ENCODE peak calls at places on chromosomes 12 and 14, in four cellular contexts. One of them, this sample, is unnamed. For H3K27me3, H3K9me3 and H3K36me3, the result is how much of the 10 kb centered on the place peaks cover.

GRCh38 chr12:116698554-116698953 is 39.3 kb downstream of the SPRING1 start:
- DNase-seq in fibroblast of lung: no peak
- DNase-seq in tibial artery: no peak
- DNase-seq in uterus: no peak
- DNase-seq in this sample: no peak

GRCh38 chr12:31001581-31002360 is 71.9 kb upstream of the DDX11 start:
- DNase-seq in fibroblast of lung: no peak
- DNase-seq in tibial artery: no peak
- DNase-seq in uterus: no peak
- DNase-seq in this sample: no peak

GRCh38 chr12:22271036-22271435 is 63.5 kb downstream of the ST8SIA1 start:
- DNase-seq in tibial artery: no peak
- DNase-seq in fibroblast of lung: peak
- DNase-seq in uterus: no peak
- DNase-seq in this sample: peak

GRCh38 chr12:78402366-78403134 is 462.0 kb upstream of the SYT1 start:
- DNase-seq in tibial artery: no peak
- DNase-seq in uterus: no peak
- DNase-seq in fibroblast of lung: no peak
- DNase-seq in this sample: no peak

GRCh38 chr14:49464885-49465284 is 121.3 kb downstream of the RPS29 start:
- DNase-seq in fibroblast of lung: no peak
- DNase-seq in tibial artery: no peak
- DNase-seq in uterus: no peak
- DNase-seq in this sample: no peak

GRCh38 chr12:26119391-26119981 is 5.4 kb downstream of the BHLHE41 start:
- DNase-seq in tibial artery: no peak
- DNase-seq in fibroblast of lung: peak
- DNase-seq in uterus: no peak
- DNase-seq in this sample: no peak

GRCh38 chr12:98645572-98646067 is 530 bp downstream of the APAF1 start:
- DNase-seq in fibroblast of lung: no peak
- DNase-seq in uterus: no peak
- DNase-seq in tibial artery: peak
- DNase-seq in this sample: peak

GRCh38 chr12:9065607-9065856 is 50.2 kb downstream of the A2M start:
- DNase-seq in fibroblast of lung: no peak
- DNase-seq in uterus: no peak
- DNase-seq in tibial artery: no peak
- DNase-seq in this sample: no peak

GRCh38 chr12:27178723-27179398 is 65.2 kb upstream of the STK38L start:
- DNase-seq in tibial artery: no peak
- DNase-seq in uterus: no peak
- DNase-seq in fibroblast of lung: peak
- DNase-seq in this sample: no peak

GRCh38 chr14:94129111-94129757 is at the start of gene IFI27L2:
- DNase-seq in fibroblast of lung: peak
- DNase-seq in tibial artery: peak
- DNase-seq in uterus: peak
- DNase-seq in this sample: peak

GRCh38 chr12:68358532-68359485 is 26.6 kb upstream of the MDM1 start:
- DNase-seq in uterus: peak
- DNase-seq in fibroblast of lung: peak
- DNase-seq in tibial artery: peak
- DNase-seq in this sample: peak

GRCh38 chr14:27995688-27996087 is 770.9 kb upstream of the FOXG1 start:
- DNase-seq in fibroblast of lung: no peak
- DNase-seq in uterus: no peak
- DNase-seq in tibial artery: no peak
- DNase-seq in this sample: no peak

GRCh38 chr12:25689996-25690501 is 137.0 kb upstream of the LMNTD1 start:
- DNase-seq in fibroblast of lung: no peak
- DNase-seq in uterus: no peak
- DNase-seq in tibial artery: no peak
- DNase-seq in this sample: no peak

GRCh38 chr14:53510281-53510912 is 357.3 kb upstream of the DDHD1 start:
- DNase-seq in tibial artery: no peak
- DNase-seq in uterus: no peak
- DNase-seq in fibroblast of lung: peak
- DNase-seq in this sample: no peak

GRCh38 chr12:19115285-19115684 is 14.2 kb upstream of the PLEKHA5 start:
- DNase-seq in tibial artery: no peak
- DNase-seq in uterus: no peak
- DNase-seq in fibroblast of lung: no peak
- DNase-seq in this sample: no peak

GRCh38 chr12:131628766-131629448 is 82.0 kb upstream of the SFSWAP start:
- DNase-seq in uterus: no peak
- DNase-seq in fibroblast of lung: no peak
- DNase-seq in tibial artery: no peak
- DNase-seq in this sample: no peak

GRCh38 chr14:104277416-104278213 is 139.2 kb downstream of the KIF26A start:
- DNase-seq in tibial artery: no peak
- DNase-seq in uterus: peak
- DNase-seq in fibroblast of lung: no peak
- DNase-seq in this sample: no peak

GRCh38 chr12:67578976-67579661 is 69.4 kb upstream of the DYRK2 start:
- DNase-seq in tibial artery: no peak
- DNase-seq in fibroblast of lung: no peak
- DNase-seq in uterus: no peak
- DNase-seq in this sample: no peak

GRCh38 chr14:75306917-75307699 is 28.5 kb downstream of the FOS start:
- DNase-seq in uterus: no peak
- DNase-seq in fibroblast of lung: no peak
- DNase-seq in tibial artery: no peak
- DNase-seq in this sample: no peak

GRCh38 chr14:88607829-88608228 is 45.0 kb downstream of the ZC3H14 start:
- DNase-seq in fibroblast of lung: no peak
- DNase-seq in tibial artery: no peak
- DNase-seq in uterus: no peak
- DNase-seq in this sample: no peak

GRCh38 chr12:94140556-94140955 is 7.8 kb upstream of the PLXNC1 start:
- DNase-seq in uterus: no peak
- DNase-seq in fibroblast of lung: no peak
- DNase-seq in tibial artery: no peak
- DNase-seq in this sample: peak

GRCh38 chr12:18998343-18999270 is 130.9 kb upstream of the PLEKHA5 start:
- DNase-seq in tibial artery: no peak
- DNase-seq in fibroblast of lung: peak
- DNase-seq in uterus: no peak
- DNase-seq in this sample: peak

GRCh38 chr14:56720703-56721426 is 89.4 kb downstream of the OTX2 start:
- DNase-seq in uterus: no peak
- DNase-seq in fibroblast of lung: no peak
- DNase-seq in tibial artery: no peak
- DNase-seq in this sample: no peak

GRCh38 chr14:54718046-54718445 is 151.1 kb downstream of the SAMD4A start:
- DNase-seq in fibroblast of lung: peak
- DNase-seq in tibial artery: no peak
- DNase-seq in uterus: no peak
- DNase-seq in this sample: no peak

GRCh38 chr14:22871962-22872832 is 657 bp downstream of the LRP10 start:
- DNase-seq in fibroblast of lung: peak
- DNase-seq in uterus: peak
- DNase-seq in tibial artery: peak
- DNase-seq in this sample: peak

GRCh38 chr14:68701001-68701741 is 91.7 kb downstream of the ZFP36L1 start:
- DNase-seq in uterus: no peak
- DNase-seq in fibroblast of lung: no peak
- DNase-seq in tibial artery: peak
- DNase-seq in this sample: no peak

GRCh38 chr12:120984351-120984898 is 6.1 kb downstream of the HNF1A start:
- DNase-seq in fibroblast of lung: no peak
- DNase-seq in tibial artery: no peak
- DNase-seq in uterus: no peak
- DNase-seq in this sample: no peak

GRCh38 chr12:94401326-94401725 is 58.3 kb downstream of the CEP83 start:
- DNase-seq in uterus: no peak
- DNase-seq in tibial artery: no peak
- DNase-seq in fibroblast of lung: no peak
- DNase-seq in this sample: no peak

GRCh38 chr14:32384464-32384863 is 55.4 kb downstream of the AKAP6 start:
- DNase-seq in tibial artery: no peak
- DNase-seq in uterus: no peak
- DNase-seq in fibroblast of lung: no peak
- DNase-seq in this sample: no peak

GRCh38 chr12:116074686-116075085 is 202.8 kb downstream of the MED13L start:
- DNase-seq in tibial artery: no peak
- DNase-seq in uterus: no peak
- DNase-seq in fibroblast of lung: no peak
- DNase-seq in this sample: no peak

GRCh38 chr12:126976574-126976973 is 1290.4 kb upstream of the TMEM132C start:
- DNase-seq in uterus: no peak
- DNase-seq in fibroblast of lung: no peak
- DNase-seq in tibial artery: no peak
- DNase-seq in this sample: no peak

GRCh38 chr12:75437564-75437963 is 43.0 kb upstream of the GLIPR1 start:
- DNase-seq in fibroblast of lung: peak
- DNase-seq in tibial artery: no peak
- DNase-seq in uterus: no peak
- DNase-seq in this sample: no peak

GRCh38 chr12:130300725-130301124 is 37.0 kb upstream of the PIWIL1 start:
- DNase-seq in tibial artery: no peak
- DNase-seq in fibroblast of lung: no peak
- DNase-seq in uterus: no peak
- DNase-seq in this sample: no peak

GRCh38 chr14:100850841-100851585 is 25.1 kb downstream of the MEG3 start:
- DNase-seq in tibial artery: peak
- DNase-seq in fibroblast of lung: no peak
- DNase-seq in uterus: peak
- DNase-seq in this sample: peak

GRCh38 chr14:51844482-51844881 is 15.9 kb upstream of the GNG2 start:
- DNase-seq in uterus: no peak
- DNase-seq in tibial artery: no peak
- DNase-seq in fibroblast of lung: no peak
- DNase-seq in this sample: no peak

GRCh38 chr14:90616313-90616712 is 199.9 kb downstream of the TTC7B start:
- DNase-seq in uterus: no peak
- DNase-seq in tibial artery: no peak
- DNase-seq in fibroblast of lung: no peak
- DNase-seq in this sample: no peak

GRCh38 chr12:52813885-52814709 is at the start of gene KRT4:
- DNase-seq in fibroblast of lung: no peak
- DNase-seq in uterus: no peak
- DNase-seq in tibial artery: no peak
- DNase-seq in this sample: no peak

GRCh38 chr12:57011438-57012424 is 4.6 kb downstream of the TAC3 start:
- DNase-seq in tibial artery: no peak
- DNase-seq in fibroblast of lung: no peak
- DNase-seq in uterus: no peak
- DNase-seq in this sample: no peak

GRCh38 chr12:5515458-5515857 is 83.5 kb downstream of the NTF3 start:
- DNase-seq in tibial artery: no peak
- DNase-seq in fibroblast of lung: no peak
- DNase-seq in uterus: no peak
- DNase-seq in this sample: no peak
- H3K27me3 ChIP-seq in tibial artery: under half
- H3K27me3 ChIP-seq in fibroblast of lung: under half
- H3K27me3 ChIP-seq in uterus: under half
- H3K27me3 ChIP-seq in this sample: under half

GRCh38 chr14:79916281-79916680 is 295.0 kb downstream of the DIO2 start:
- DNase-seq in tibial artery: no peak
- DNase-seq in uterus: no peak
- DNase-seq in fibroblast of lung: no peak
- DNase-seq in this sample: no peak

GRCh38 chr14:79911762-79912161 is 299.5 kb downstream of the DIO2 start:
- DNase-seq in tibial artery: no peak
- DNase-seq in fibroblast of lung: no peak
- DNase-seq in uterus: no peak
- DNase-seq in this sample: no peak

GRCh38 chr14:79920180-79920579 is 291.1 kb downstream of the DIO2 start:
- DNase-seq in fibroblast of lung: no peak
- DNase-seq in tibial artery: no peak
- DNase-seq in uterus: no peak
- DNase-seq in this sample: no peak

GRCh38 chr14:79914595-79914994 is 296.7 kb downstream of the DIO2 start:
- DNase-seq in tibial artery: no peak
- DNase-seq in uterus: no peak
- DNase-seq in fibroblast of lung: no peak
- DNase-seq in this sample: no peak

GRCh38 chr14:79915411-79915810 is 295.9 kb downstream of the DIO2 start:
- DNase-seq in tibial artery: no peak
- DNase-seq in fibroblast of lung: no peak
- DNase-seq in uterus: no peak
- DNase-seq in this sample: no peak
- H3K9me3 ChIP-seq in tibial artery: under half
- H3K9me3 ChIP-seq in fibroblast of lung: under half
- H3K9me3 ChIP-seq in uterus: under half
- H3K9me3 ChIP-seq in this sample: under half

DNA sequence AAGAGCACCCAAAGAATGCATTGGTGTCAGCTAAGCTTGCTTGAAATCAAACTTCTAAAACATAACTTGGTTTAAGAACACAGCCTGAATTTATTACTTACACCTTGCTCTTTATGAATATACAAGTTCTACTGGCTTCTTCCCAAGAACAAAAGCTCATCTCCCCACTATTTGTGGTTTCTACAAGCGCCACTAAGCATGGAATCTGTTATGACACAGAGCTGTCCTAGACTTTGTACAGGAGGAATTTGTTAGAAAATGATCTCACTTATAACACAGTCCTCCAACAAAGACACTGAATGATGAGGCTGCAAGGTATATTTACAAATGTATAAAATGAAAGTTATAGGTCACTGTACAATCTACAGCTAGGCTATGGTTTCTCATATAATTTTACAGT is 452.1 kb downstream of the BCAT1 start:
- DNase-seq in uterus: no peak
- DNase-seq in fibroblast of lung: peak
- DNase-seq in tibial artery: no peak
- DNase-seq in this sample: peak
- H3K36me3 ChIP-seq in uterus: under half
- H3K36me3 ChIP-seq in fibroblast of lung: under half
- H3K36me3 ChIP-seq in tibial artery: under half
- H3K36me3 ChIP-seq in this sample: under half

GRCh38 chr12:40146800-40147797 is 41.2 kb upstream of the SLC2A13 start:
- DNase-seq in fibroblast of lung: no peak
- DNase-seq in uterus: no peak
- DNase-seq in tibial artery: no peak
- DNase-seq in this sample: no peak
- H3K27me3 ChIP-seq in fibroblast of lung: under half
- H3K27me3 ChIP-seq in uterus: under half
- H3K27me3 ChIP-seq in tibial artery: under half
- H3K27me3 ChIP-seq in this sample: under half